ENCODE peak calls at places on chromosome 5, in five cellular contexts. W, J, M, B and X are unnamed samples.

GRCh38 chr5:160774006-160774405 is 78.0 kb downstream of the ATP10B start:
- DNase-seq in W (no peak), J (no peak), M (no peak), B (no peak), X (no peak)

GRCh38 chr5:136064510-136064909 is 35.7 kb downstream of the TGFBI start:
- DNase-seq in W (no peak), J (no peak), M (no peak), B (no peak), X (no peak)

GRCh38 chr5:168313596-168314204 is 22.3 kb downstream of the WWC1 start:
- DNase-seq in W (no peak), J (no peak), M (no peak), B (no peak), X (no peak)

GRCh38 chr5:10288600-10289213 is 19.0 kb downstream of the CMBL start:
- DNase-seq in W (peak), J (no peak), M (peak), B (no peak), X (peak)

GRCh38 chr5:65483474-65484346 is 2.0 kb upstream of the ADAMTS6 start:
- DNase-seq in W (no peak), J (no peak), M (peak), B (no peak), X (no peak)

GRCh38 chr5:177087707-177088005 is 941 bp downstream of the FGFR4 start:
- DNase-seq in W (no peak), J (no peak), M (no peak), B (no peak), X (no peak)

GRCh38 chr5:136285501-136285900 is 79.8 kb downstream of the TRPC7 start:
- DNase-seq in W (no peak), J (no peak), M (no peak), B (no peak), X (no peak)

GRCh38 chr5:103092676-103093075 is 27.3 kb downstream of the GIN1 start:
- DNase-seq in W (no peak), J (no peak), M (no peak), B (no peak), X (no peak)

GRCh38 chr5:125408582-125409069 is 662.2 kb upstream of the ZNF608 start:
- DNase-seq in W (no peak), J (no peak), M (peak), B (peak), X (no peak)

GRCh38 chr5:174312641-174313040 is 267.1 kb downstream of the NSG2 start:
- DNase-seq in W (no peak), J (no peak), M (no peak), B (no peak), X (no peak)

GRCh38 chr5:52920929-52921328 is 68.2 kb upstream of the ITGA2 start:
- DNase-seq in W (no peak), J (no peak), M (no peak), B (no peak), X (no peak)

GRCh38 chr5:150129813-150130492 is 25.7 kb downstream of the PDGFRB start:
- DNase-seq in W (no peak), J (peak), M (peak), B (no peak), X (peak)

GRCh38 chr5:72252008-72252407 is 68.0 kb downstream of the MRPS27 start:
- DNase-seq in W (no peak), J (no peak), M (no peak), B (no peak), X (no peak)

GRCh38 chr5:154972476-154973080 is 31.7 kb downstream of the MRPL22 start:
- DNase-seq in W (no peak), J (peak), M (peak), B (no peak), X (peak)

GRCh38 chr5:84411832-84412605 is 27.3 kb upstream of the EDIL3 start:
- DNase-seq in W (no peak), J (no peak), M (no peak), B (no peak), X (no peak)

GRCh38 chr5:74127377-74128338 is 501.7 kb downstream of the ARHGEF28 start:
- DNase-seq in W (no peak), J (no peak), M (no peak), B (no peak), X (no peak)

GRCh38 chr5:91170266-91170665 is 212.9 kb downstream of the ARRDC3 start:
- DNase-seq in W (no peak), J (no peak), M (no peak), B (no peak), X (no peak)

GRCh38 chr5:167723254-167723871 is 568.1 kb upstream of the WWC1 start:
- DNase-seq in W (no peak), J (peak), M (peak), B (no peak), X (peak)

GRCh38 chr5:132456553-132457361 is 33.8 kb downstream of the IRF1 start:
- DNase-seq in W (peak), J (no peak), M (no peak), B (no peak), X (peak)

GRCh38 chr5:73682176-73682575 is 56.2 kb downstream of the ARHGEF28 start:
- DNase-seq in W (no peak), J (no peak), M (no peak), B (no peak), X (no peak)

GRCh38 chr5:20654746-20655145 is 666.7 kb upstream of the CDH18 start:
- DNase-seq in W (no peak), J (no peak), M (no peak), B (no peak), X (no peak)

GRCh38 chr5:127697894-127698600 is 5.1 kb upstream of the CCDC192 start:
- DNase-seq in W (no peak), J (no peak), M (no peak), B (no peak), X (no peak)

GRCh38 chr5:68576805-68577204 is 361.2 kb downstream of the PIK3R1 start:
- DNase-seq in W (no peak), J (no peak), M (no peak), B (no peak), X (no peak)

GRCh38 chr5:157870837-157871834 is 12.2 kb upstream of the CLINT1 start:
- DNase-seq in W (no peak), J (no peak), M (no peak), B (no peak), X (no peak)

GRCh38 chr5:151139646-151140045 is 17.9 kb downstream of the ANXA6 start:
- DNase-seq in W (no peak), J (no peak), M (no peak), B (no peak), X (no peak)

GRCh38 chr5:147539053-147539452 is 29.2 kb upstream of the DPYSL3 start:
- DNase-seq in W (no peak), J (no peak), M (no peak), B (no peak), X (no peak)

GRCh38 chr5:39187873-39188731 is 31.3 kb downstream of the FYB1 start:
- DNase-seq in W (no peak), J (no peak), M (no peak), B (no peak), X (no peak)

GRCh38 chr5:168015506-168015905 is 275.9 kb upstream of the WWC1 start:
- DNase-seq in W (no peak), J (no peak), M (no peak), B (peak), X (no peak)

GRCh38 chr5:155594270-155594669 is 580.7 kb downstream of the KIF4B start:
- DNase-seq in W (no peak), J (no peak), M (no peak), B (no peak), X (no peak)

GRCh38 chr5:141250576-141250975 is 5.4 kb downstream of the PCDHB15 start:
- DNase-seq in W (no peak), J (no peak), M (no peak), B (no peak), X (no peak)

GRCh38 chr5:94903719-94904118 is 285.2 kb downstream of the SLF1 start:
- DNase-seq in W (no peak), J (no peak), M (no peak), B (no peak), X (no peak)

GRCh38 chr5:180306796-180307195 is 14.9 kb upstream of the MAPK9 start:
- DNase-seq in W (no peak), J (no peak), M (no peak), B (no peak), X (no peak)

GRCh38 chr5:60516688-60517087 is 183.3 kb downstream of the DEPDC1B start:
- DNase-seq in W (no peak), J (no peak), M (no peak), B (no peak), X (no peak)

GRCh38 chr5:16712178-16712577 is 95.4 kb upstream of the RETREG1 start:
- DNase-seq in W (no peak), J (no peak), M (no peak), B (no peak), X (no peak)